ENCODE peak calls at places on chromosomes 5 and 9, in eight cellular contexts. M is activated CD8-positive, alpha-beta memory T cell treated with anti-CD3 and anti-CD28 coated beads for 48 hours; Y is suprapubic skin; L is myocyte; E is sciatic nerve; K is GM18507; H is SW 1271; G is foreskin melanocyte. C is an unnamed sample.

GRCh38 chr9:87076825-87077224 is 129.5 kb upstream of the GAS1 start:
- DNase-seq in M (no peak), Y (no peak), L (peak), E (no peak), K (no peak), H (no peak), G (no peak), C (no peak)

GRCh38 chr5:73160239-73160671 is 12.7 kb upstream of the TMEM174 start:
- DNase-seq in M (no peak), Y (no peak), L (no peak), E (no peak), K (peak), H (no peak), G (peak), C (no peak)

GRCh38 chr5:98330871-98331270 is 442.6 kb upstream of the RGMB start:
- DNase-seq in M (no peak), Y (no peak), L (no peak), E (no peak), K (no peak), H (no peak), G (no peak), C (no peak)

GRCh38 chr9:129381481-129381957 is 203.5 kb upstream of the IER5L start:
- DNase-seq in M (no peak), Y (peak), L (no peak), E (no peak), K (no peak), H (no peak), G (no peak), C (no peak)

GRCh38 chr9:123807241-123807640 is 122.7 kb downstream of the DENND1A start:
- DNase-seq in M (no peak), Y (no peak), L (no peak), E (no peak), K (no peak), H (no peak), G (no peak), C (no peak)

GRCh38 chr9:92724528-92725265 is 39.9 kb downstream of the BICD2 start:
- DNase-seq in M (no peak), Y (peak), L (no peak), E (peak), K (no peak), H (no peak), G (no peak), C (no peak)

GRCh38 chr5:5063533-5063953 is 76.6 kb upstream of the ADAMTS16 start:
- DNase-seq in M (no peak), Y (no peak), L (no peak), E (no peak), K (no peak), H (no peak), G (no peak), C (peak)

GRCh38 chr5:342501-343460 is 21.3 kb downstream of the AHRR start:
- DNase-seq in M (no peak), Y (no peak), L (no peak), E (no peak), K (no peak), H (no peak), G (no peak), C (no peak)

GRCh38 chr9:118967901-118968300 is 401.3 kb downstream of the BRINP1 start:
- DNase-seq in M (no peak), Y (no peak), L (no peak), E (no peak), K (no peak), H (no peak), G (no peak), C (no peak)

GRCh38 chr5:97021416-97021815 is 85.5 kb downstream of the LNPEP start:
- DNase-seq in M (no peak), Y (no peak), L (no peak), E (no peak), K (no peak), H (no peak), G (no peak), C (no peak)

GRCh38 chr9:121239071-121239470 is 28.9 kb upstream of the GSN start:
- DNase-seq in M (no peak), Y (no peak), L (no peak), E (no peak), K (no peak), H (no peak), G (no peak), C (no peak)

GRCh38 chr9:107487521-107488399 is 1.8 kb downstream of the KLF4 start:
- DNase-seq in M (no peak), Y (peak), L (no peak), E (peak), K (no peak), H (no peak), G (no peak), C (no peak)

GRCh38 chr5:17424674-17425073 is 73.4 kb upstream of the TAF11L2 start:
- DNase-seq in M (no peak), Y (no peak), L (no peak), E (no peak), K (no peak), H (no peak), G (no peak), C (no peak)

GRCh38 chr5:97618721-97619120 is 435.7 kb upstream of the RIOK2 start:
- DNase-seq in M (no peak), Y (no peak), L (peak), E (no peak), K (no peak), H (no peak), G (no peak), C (no peak)

GRCh38 chr9:127634021-127634420 is 21.9 kb downstream of the STXBP1 start:
- DNase-seq in M (no peak), Y (no peak), L (no peak), E (no peak), K (no peak), H (no peak), G (peak), C (no peak)

GRCh38 chr5:172866378-172866777 is 32.3 kb downstream of the ERGIC1 start:
- DNase-seq in M (no peak), Y (no peak), L (no peak), E (no peak), K (no peak), H (no peak), G (no peak), C (no peak)

GRCh38 chr5:53303105-53303504 is 177.3 kb upstream of the FST start:
- DNase-seq in M (no peak), Y (no peak), L (no peak), E (no peak), K (no peak), H (peak), G (no peak), C (no peak)

GRCh38 chr5:17952231-17952630 is 318.0 kb downstream of the TAF11L14 start:
- DNase-seq in M (no peak), Y (no peak), L (no peak), E (no peak), K (no peak), H (no peak), G (no peak), C (no peak)

GRCh38 chr5:67206381-67207328 is 10.1 kb upstream of the CD180 start:
- DNase-seq in M (no peak), Y (no peak), L (peak), E (no peak), K (peak), H (peak), G (no peak), C (peak)

GRCh38 chr9:78035369-78035993 is 3.9 kb upstream of the GNAQ start:
- DNase-seq in M (no peak), Y (no peak), L (peak), E (no peak), K (no peak), H (peak), G (peak), C (peak)

GRCh38 chr5:138989720-138990119 is 114.6 kb upstream of the LRRTM2 start:
- DNase-seq in M (no peak), Y (no peak), L (peak), E (no peak), K (no peak), H (no peak), G (no peak), C (no peak)

GRCh38 chr9:138038244-138038671 is 160.7 kb downstream of the CACNA1B start:
- DNase-seq in M (no peak), Y (no peak), L (no peak), E (no peak), K (no peak), H (no peak), G (no peak), C (no peak)

GRCh38 chr5:92519717-92520632 is 1061.0 kb downstream of the NR2F1-AS1 start:
- DNase-seq in M (no peak), Y (no peak), L (peak), E (no peak), K (no peak), H (no peak), G (no peak), C (no peak)

GRCh38 chr9:18441245-18441644 is 32.7 kb upstream of the ADAMTSL1 start:
- DNase-seq in M (no peak), Y (no peak), L (no peak), E (no peak), K (no peak), H (no peak), G (no peak), C (no peak)

GRCh38 chr9:81499021-81499454 is 190.3 kb downstream of the TLE1 start:
- DNase-seq in M (no peak), Y (no peak), L (peak), E (no peak), K (no peak), H (no peak), G (peak), C (no peak)

GRCh38 chr9:136189394-136190236 is 15.3 kb downstream of the LHX3 start:
- DNase-seq in M (no peak), Y (no peak), L (peak), E (no peak), K (no peak), H (no peak), G (no peak), C (no peak)

GRCh38 chr5:138701678-138702077 is 51.5 kb upstream of the CTNNA1 start:
- DNase-seq in M (no peak), Y (no peak), L (no peak), E (no peak), K (no peak), H (no peak), G (no peak), C (no peak)

GRCh38 chr9:119818726-119819435 is 449.6 kb upstream of the BRINP1 start:
- DNase-seq in M (no peak), Y (no peak), L (no peak), E (no peak), K (no peak), H (no peak), G (no peak), C (no peak)

GRCh38 chr9:97853056-97853843 is at the start of gene FOXE1:
- DNase-seq in M (no peak), Y (no peak), L (no peak), E (no peak), K (no peak), H (peak), G (no peak), C (no peak)

GRCh38 chr9:90631964-90632363 is 10.7 kb downstream of the DIRAS2 start:
- DNase-seq in M (no peak), Y (no peak), L (no peak), E (no peak), K (no peak), H (no peak), G (no peak), C (no peak)

GRCh38 chr5:62593331-62593730 is 14.7 kb downstream of the LRRC70 start:
- DNase-seq in M (no peak), Y (no peak), L (peak), E (no peak), K (no peak), H (no peak), G (no peak), C (no peak)